ENCODE peak calls at places on chromosomes 11 and 22, in four cellular contexts. P is K562, Y is IMR-90, X is endothelial cell of umbilical vein. G is an unnamed sample.

GRCh38 chr22:33332538-33332937 is 274.4 kb upstream of the SYN3 start:
- DNase-seq in P (no peak), Y (no peak), X (no peak), G (no peak)

GRCh38 chr11:2699185-2699530 is 636 bp downstream of the KCNQ1OT1 start:
- DNase-seq in P (no peak), X (peak; percentile 26), Y (peak; percentile 9), G (no peak)

GRCh38 chr11:65422104-65422632 is 430 bp upstream of the NEAT1 start:
- DNase-seq in X (peak; percentile 95), Y (peak; percentile 97), P (peak; percentile 83), G (no peak)

GRCh38 chr22:22894740-22895731 is 7.4 kb downstream of the IGLL5 start:
- DNase-seq in X (no peak), P (peak; percentile 56), Y (no peak), G (no peak)

GRCh38 chr11:65204646-65205601 is 23.2 kb downstream of the CAPN1 start:
- DNase-seq in P (peak; percentile 86), X (peak; percentile 40), Y (peak; percentile 13), G (no peak)

GRCh38 chr22:47124946-47125345 is 362.5 kb downstream of the TBC1D22A start:
- DNase-seq in P (no peak), Y (no peak), X (no peak), G (no peak)

GRCh38 chr11:112834277-112834755 is 126.9 kb upstream of the NCAM1 start:
- DNase-seq in Y (no peak), X (no peak), P (no peak), G (no peak)

GRCh38 chr11:70527429-70528045 is 129.2 kb downstream of the CTTN start:
- DNase-seq in Y (no peak), X (no peak), P (no peak), G (no peak)

GRCh38 chr11:64290352-64290751 is 750 bp upstream of the KCNK4 start:
- DNase-seq in Y (no peak), X (no peak), P (no peak), G (no peak)

DNA sequence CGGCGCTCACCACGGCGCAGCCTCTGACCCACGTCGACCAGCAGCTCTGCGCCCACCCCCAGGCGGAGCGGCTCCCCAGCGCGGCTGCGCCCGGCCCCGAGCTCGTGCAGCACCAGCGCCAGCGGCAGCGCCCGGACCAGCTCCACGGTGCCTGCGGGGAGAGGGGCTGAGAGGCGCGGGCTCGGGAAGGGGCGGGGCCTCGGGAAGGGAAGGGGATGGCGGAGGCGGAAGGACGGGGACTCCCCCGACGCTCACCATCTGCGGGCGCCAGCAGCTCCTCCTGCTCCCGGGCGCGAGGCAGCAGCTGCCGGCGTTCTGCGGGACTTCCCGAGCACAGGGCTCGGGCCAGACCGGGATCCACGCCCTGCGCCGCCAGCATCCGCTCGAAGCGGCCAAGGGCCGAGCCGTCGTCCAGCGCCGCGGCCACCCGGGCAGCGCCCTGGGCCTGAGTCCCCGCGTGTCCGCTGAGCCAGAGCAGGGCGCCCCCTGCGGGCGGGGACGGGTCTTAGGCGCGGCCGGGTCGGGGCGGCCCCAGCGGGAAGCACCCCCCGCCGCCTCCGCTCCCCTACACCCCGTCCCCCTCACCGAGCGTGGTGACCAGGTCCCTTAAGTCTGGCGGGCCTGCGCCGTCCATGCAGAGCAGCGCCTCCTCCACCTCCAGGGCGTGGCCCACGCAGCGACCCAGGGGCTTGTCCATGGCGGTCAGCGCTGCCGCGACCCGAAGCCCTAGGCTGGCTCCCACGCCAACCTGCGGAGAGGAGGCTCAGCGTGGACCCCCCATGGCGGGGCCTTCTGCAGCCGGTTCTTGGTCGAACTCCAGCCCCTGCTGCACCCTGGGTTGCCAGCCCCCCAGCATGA is 822 bp upstream of the SCO2 start:
- DNase-seq in Y (peak; percentile 64), X (peak; percentile 73), P (peak; percentile 78), G (no peak)
- TF ChIP-seq FOS in Y (no peak), X (no peak), P (no peak), G (no peak)

GRCh38 chr11:130166457-130166784 is 6.8 kb downstream of the ST14 start:
- DNase-seq in P (no peak), Y (peak; percentile 99), X (peak; percentile 32), G (no peak)
- TF ChIP-seq FOS in P (no peak), Y (peak; percentile 95), X (peak; percentile 85), G (no peak)

GRCh38 chr11:126113515-126113957 is 50.9 kb upstream of the CDON start:
- DNase-seq in X (peak; percentile 92), Y (peak; percentile 96), P (no peak), G (no peak)
- TF ChIP-seq FOS in X (no peak), Y (peak; percentile 69), P (no peak), G (no peak)

GRCh38 chr11:44613081-44613628 is 47.7 kb downstream of the CD82 start:
- DNase-seq in P (no peak), X (no peak), Y (no peak), G (no peak)

GRCh38 chr11:44610556-44610955 is 45.1 kb downstream of the CD82 start:
- DNase-seq in P (no peak), X (no peak), Y (no peak), G (no peak)

GRCh38 chr11:44611088-44611487 is 45.6 kb downstream of the CD82 start:
- DNase-seq in Y (no peak), P (no peak), X (no peak), G (no peak)

GRCh38 chr11:44609783-44610155 is 44.3 kb downstream of the CD82 start:
- DNase-seq in Y (no peak), X (peak; percentile 24), P (no peak), G (no peak)

GRCh38 chr11:44611687-44612437 is 46.4 kb downstream of the CD82 start:
- DNase-seq in Y (no peak), X (no peak), P (no peak), G (peak; percentile 86)
- TF ChIP-seq FOS in Y (no peak), X (no peak), P (no peak), G (no peak)

DNA sequence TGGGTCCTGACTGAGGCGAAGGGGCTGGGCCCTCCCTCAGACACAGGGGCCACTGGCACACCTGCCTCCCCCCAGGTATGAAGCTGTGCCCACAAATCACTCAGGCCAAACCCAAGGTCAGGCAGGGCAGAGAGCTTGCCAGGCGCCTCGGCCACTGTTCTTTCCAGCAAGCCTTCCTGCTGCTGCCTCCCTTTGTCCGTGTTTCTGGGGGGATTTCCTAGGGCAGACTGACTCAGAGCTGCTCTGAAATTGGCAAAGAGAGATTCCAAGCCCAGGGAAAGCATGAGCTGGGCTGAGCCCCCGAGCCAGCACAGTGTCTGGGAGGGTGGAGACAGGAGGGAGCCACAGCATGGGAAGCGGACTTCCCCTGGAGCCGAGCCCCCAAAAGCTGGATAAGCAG is 33.2 kb downstream of the PPP2R1B start:
- DNase-seq in Y (peak; percentile 91), X (peak; percentile 96), P (no peak), G (no peak)
- TF ChIP-seq FOS in Y (peak; percentile 61), X (peak; percentile 51), P (no peak), G (no peak)

GRCh38 chr11:13336246-13336873 is 58.8 kb downstream of the BMAL1 start:
- DNase-seq in P (no peak), Y (peak; percentile 47), X (no peak), G (no peak)
- TF ChIP-seq FOS in P (no peak), Y (no peak), X (no peak), G (no peak)

GRCh38 chr11:73333626-73334199 is 25.6 kb downstream of the ARHGEF17 start:
- DNase-seq in Y (no peak), P (no peak), X (peak; percentile 36), G (no peak)
- TF ChIP-seq FOS in Y (no peak), P (no peak), X (no peak), G (no peak)

G was measured in GM12878.